ENCODE peak calls at places on chromosome 16, in seven cellular contexts. R is K562; E is CD8-positive, alpha-beta T cell; Z is brain microvascular endothelial cell; L is spleen; B is stomach; Q is dorsolateral prefrontal cortex. K is an unnamed sample.

GRCh38 chr16:11175850-11176341 is 80.1 kb downstream of the SOCS1 start:
- DNase-seq in R (no peak), E (no peak), Q (no peak), B (no peak), L (no peak), Z (no peak), K (peak)

GRCh38 chr16:63230383-63230782 is 1194.1 kb upstream of the CDH8 start:
- DNase-seq in B (no peak), Q (no peak), R (no peak), E (no peak), L (no peak), Z (no peak), K (no peak)

GRCh38 chr16:1678500-1679098 is 520 bp downstream of the JPT2 start:
- DNase-seq in L (no peak), B (peak), R (peak), Q (no peak), E (peak), Z (peak), K (peak)

GRCh38 chr16:57409870-57410585 is 5.5 kb downstream of the CCL17 start:
- DNase-seq in R (peak), L (no peak), Q (no peak), B (no peak), Z (no peak), E (no peak), K (no peak)

GRCh38 chr16:71360378-71360777 is 1.9 kb downstream of the CALB2 start:
- DNase-seq in Z (peak), R (peak), E (no peak), Q (no peak), L (no peak), B (no peak), K (no peak)

GRCh38 chr16:81786868-81787267 is 7.8 kb downstream of the PLCG2 start:
- DNase-seq in B (no peak), E (no peak), L (no peak), Z (no peak), Q (no peak), R (no peak), K (no peak)

GRCh38 chr16:75402821-75403475 is 30.4 kb downstream of the CFDP1 start:
- DNase-seq in B (no peak), L (no peak), E (no peak), Z (peak), Q (no peak), R (peak), K (peak)

GRCh38 chr16:4613636-4614570 is 785 bp downstream of the UBALD1 start:
- DNase-seq in Q (no peak), R (no peak), B (no peak), L (peak), Z (peak), E (no peak), K (peak)

GRCh38 chr16:82709987-82710386 is 83.2 kb downstream of the CDH13 start:
- DNase-seq in B (no peak), R (no peak), L (no peak), Z (no peak), E (no peak), Q (no peak), K (no peak)

GRCh38 chr16:988465-989353 is 7.1 kb downstream of the SOX8 start:
- DNase-seq in L (no peak), E (no peak), Z (no peak), R (no peak), Q (no peak), B (no peak), K (no peak)

GRCh38 chr16:30665155-30665829 is 7.1 kb downstream of the FBRS start:
- DNase-seq in Z (no peak), Q (no peak), B (no peak), E (no peak), L (no peak), R (no peak), K (no peak)

GRCh38 chr16:2979669-2980226 is 498 bp downstream of the PKMYT1 start:
- DNase-seq in L (no peak), Q (no peak), E (no peak), Z (no peak), B (no peak), R (peak), K (no peak)

GRCh38 chr16:77090062-77090461 is 100.9 kb upstream of the MON1B start:
- DNase-seq in B (no peak), E (no peak), Q (no peak), Z (no peak), L (no peak), R (no peak), K (no peak)

GRCh38 chr16:58352690-58353089 is 39.6 kb upstream of the GINS3 start:
- DNase-seq in E (no peak), R (no peak), Q (no peak), B (no peak), L (no peak), Z (no peak), K (no peak)

GRCh38 chr16:11145173-11145820 is 110.7 kb downstream of the SOCS1 start:
- DNase-seq in L (no peak), Z (no peak), R (no peak), Q (no peak), E (no peak), B (no peak), K (no peak)

GRCh38 chr16:678858-679807 is 1.1 kb upstream of the STUB1 start:
- DNase-seq in B (peak), Q (no peak), E (peak), Z (no peak), L (peak), R (peak), K (peak)

GRCh38 chr16:89924925-89925307 is 1.8 kb downstream of the TUBB3 start:
- DNase-seq in R (no peak), Q (no peak), L (no peak), Z (no peak), B (no peak), E (no peak), K (peak)
- H3K4me3 ChIP-seq in R (no peak), Q (peak), L (no peak), Z (peak), B (no peak), E (no peak), K (no peak)

GRCh38 chr16:55275869-55276268 is 48.1 kb upstream of the IRX6 start:
- DNase-seq in Q (no peak), Z (no peak), L (no peak), R (no peak), B (no peak), E (no peak), K (no peak)
- TF ChIP-seq CTCF in Q (no peak), Z (no peak), L (no peak), R (no peak), B (no peak), E (no peak), K (no peak)

GRCh38 chr16:7362231-7362630 is 29.6 kb downstream of the RBFOX1 start:
- DNase-seq in Q (no peak), Z (no peak), R (no peak), B (no peak), E (no peak), L (no peak), K (no peak)
- H3K4me3 ChIP-seq in Q (no peak), Z (no peak), R (no peak), B (no peak), E (no peak), L (no peak), K (no peak)

GRCh38 chr16:8720080-8720966 is 45.9 kb downstream of the ABAT start:
- DNase-seq in B (no peak), L (no peak), R (peak), E (no peak), Z (no peak), Q (no peak), K (peak)

GRCh38 chr16:8721693-8722348 is 47.4 kb downstream of the ABAT start:
- DNase-seq in R (peak), Z (no peak), E (no peak), L (no peak), Q (no peak), B (no peak), K (no peak)

GRCh38 chr16:8718753-8719386 is 44.5 kb downstream of the ABAT start:
- DNase-seq in B (no peak), E (no peak), R (no peak), L (no peak), Z (no peak), Q (no peak), K (no peak)

GRCh38 chr16:8717892-8718400 is 43.5 kb downstream of the ABAT start:
- DNase-seq in R (no peak), Q (no peak), L (no peak), B (no peak), Z (no peak), E (no peak), K (no peak)

GRCh38 chr16:8720967-8721692 is 46.7 kb downstream of the ABAT start:
- DNase-seq in Z (no peak), B (no peak), R (no peak), E (no peak), L (no peak), Q (no peak), K (no peak)
- TF ChIP-seq CTCF in Z (no peak), B (no peak), R (no peak), E (no peak), L (no peak), Q (no peak), K (no peak)

GRCh38 chr16:25855063-25855462 is 163.3 kb downstream of the HS3ST4 start:
- DNase-seq in E (no peak), B (no peak), L (no peak), Q (no peak), R (no peak), Z (no peak), K (no peak)
- H3K4me3 ChIP-seq in E (no peak), B (no peak), L (no peak), Q (no peak), R (no peak), Z (no peak), K (no peak)

GRCh38 chr16:85894266-85894665 is 4.7 kb upstream of the IRF8 start:
- DNase-seq in B (no peak), E (no peak), Q (no peak), Z (no peak), L (no peak), R (no peak), K (peak)
- TF ChIP-seq CTCF in B (no peak), E (no peak), Q (no peak), Z (no peak), L (no peak), R (no peak), K (peak)